ENCODE peak calls at places on chromosomes 7 and 10, in four cellular contexts. One of them, this sample, is unnamed.

GRCh38 chr10:126400641-126401040 is 12.4 kb upstream of the ADAM12 start:
- DNase-seq in WTC11: no peak
- DNase-seq in K562: no peak
- DNase-seq in HepG2: no peak
- DNase-seq in this sample: no peak

GRCh38 chr7:25854608-25855497 is 297.1 kb upstream of the NFE2L3 start:
- DNase-seq in WTC11: peak
- DNase-seq in K562: peak
- DNase-seq in HepG2: peak
- DNase-seq in this sample: peak

GRCh38 chr7:80147543-80148376 is 13.1 kb downstream of the GNAI1 start:
- DNase-seq in WTC11: no peak
- DNase-seq in K562: no peak
- DNase-seq in HepG2: no peak
- DNase-seq in this sample: no peak

GRCh38 chr7:88268858-88269257 is 37.8 kb downstream of the STEAP4 start:
- DNase-seq in WTC11: no peak
- DNase-seq in K562: no peak
- DNase-seq in HepG2: no peak
- DNase-seq in this sample: no peak

GRCh38 chr10:89846786-89847185 is 145.4 kb downstream of the KIF20B start:
- DNase-seq in WTC11: no peak
- DNase-seq in K562: no peak
- DNase-seq in HepG2: no peak
- DNase-seq in this sample: no peak

GRCh38 chr10:35910234-35910633 is 268.1 kb upstream of the FZD8 start:
- DNase-seq in WTC11: no peak
- DNase-seq in K562: no peak
- DNase-seq in HepG2: no peak
- DNase-seq in this sample: no peak

GRCh38 chr10:5951167-5951711 is 26.1 kb downstream of the IL15RA start:
- DNase-seq in WTC11: no peak
- DNase-seq in K562: no peak
- DNase-seq in HepG2: no peak
- DNase-seq in this sample: no peak

GRCh38 chr10:586151-586550 is 103.3 kb downstream of the DIP2C start:
- DNase-seq in WTC11: no peak
- DNase-seq in K562: no peak
- DNase-seq in HepG2: no peak
- DNase-seq in this sample: no peak

GRCh38 chr7:100888529-100888987 is 957 bp downstream of the UFSP1 start:
- DNase-seq in WTC11: no peak
- DNase-seq in K562: peak
- DNase-seq in HepG2: no peak
- DNase-seq in this sample: no peak

GRCh38 chr7:139869886-139870285 is 40.8 kb downstream of the TBXAS1 start:
- DNase-seq in WTC11: no peak
- DNase-seq in K562: no peak
- DNase-seq in HepG2: no peak
- DNase-seq in this sample: no peak

GRCh38 chr10:269440-270074 is 134.3 kb downstream of the ZMYND11 start:
- DNase-seq in WTC11: no peak
- DNase-seq in K562: no peak
- DNase-seq in HepG2: no peak
- DNase-seq in this sample: no peak

GRCh38 chr10:8389630-8390029 is 335.1 kb downstream of the GATA3 start:
- DNase-seq in WTC11: no peak
- DNase-seq in K562: no peak
- DNase-seq in HepG2: no peak
- DNase-seq in this sample: no peak

GRCh38 chr7:47940482-47941001 is 7.7 kb downstream of the PKD1L1 start:
- DNase-seq in WTC11: no peak
- DNase-seq in K562: no peak
- DNase-seq in HepG2: no peak
- DNase-seq in this sample: no peak

GRCh38 chr10:31927597-31928530 is 767 bp downstream of the ARHGAP12 start:
- DNase-seq in WTC11: peak
- DNase-seq in K562: peak
- DNase-seq in HepG2: peak
- DNase-seq in this sample: peak

GRCh38 chr7:90816511-90817142 is 220.5 kb downstream of the CDK14 start:
- DNase-seq in WTC11: no peak
- DNase-seq in K562: no peak
- DNase-seq in HepG2: peak
- DNase-seq in this sample: peak

GRCh38 chr10:94546058-94546595 is 539 bp downstream of the HELLS start:
- DNase-seq in WTC11: no peak
- DNase-seq in K562: peak
- DNase-seq in HepG2: peak
- DNase-seq in this sample: peak

GRCh38 chr7:27453702-27454405 is 208.8 kb downstream of the HIBADH start:
- DNase-seq in WTC11: no peak
- DNase-seq in K562: peak
- DNase-seq in HepG2: peak
- DNase-seq in this sample: no peak

GRCh38 chr7:21867816-21868646 is 77.7 kb downstream of the CDCA7L start:
- DNase-seq in WTC11: no peak
- DNase-seq in K562: no peak
- DNase-seq in HepG2: no peak
- DNase-seq in this sample: no peak

GRCh38 chr7:96120445-96120844 is 201.5 kb downstream of the SLC25A13 start:
- DNase-seq in WTC11: no peak
- DNase-seq in K562: no peak
- DNase-seq in HepG2: no peak
- DNase-seq in this sample: no peak

GRCh38 chr10:98646998-98647917 is 200.5 kb upstream of the HPS1 start:
- DNase-seq in WTC11: peak
- DNase-seq in K562: no peak
- DNase-seq in HepG2: no peak
- DNase-seq in this sample: peak

GRCh38 chr7:107007004-107007891 is 37.3 kb upstream of the PRKAR2B start:
- DNase-seq in WTC11: no peak
- DNase-seq in K562: peak
- DNase-seq in HepG2: no peak
- DNase-seq in this sample: no peak

GRCh38 chr10:34075269-34075926 is 739.7 kb downstream of the PARD3 start:
- DNase-seq in WTC11: no peak
- DNase-seq in K562: no peak
- DNase-seq in HepG2: peak
- DNase-seq in this sample: no peak

GRCh38 chr7:28646371-28647075 is 234.2 kb downstream of the CREB5 start:
- DNase-seq in WTC11: no peak
- DNase-seq in K562: peak
- DNase-seq in HepG2: no peak
- DNase-seq in this sample: no peak

GRCh38 chr7:129298268-129298893 is 73.6 kb downstream of the AHCYL2 start:
- DNase-seq in WTC11: peak
- DNase-seq in K562: peak
- DNase-seq in HepG2: peak
- DNase-seq in this sample: peak

GRCh38 chr7:44581426-44581906 is 565 bp downstream of the TMED4 start:
- DNase-seq in WTC11: no peak
- DNase-seq in K562: peak
- DNase-seq in HepG2: no peak
- DNase-seq in this sample: no peak

GRCh38 chr10:29535012-29535777 is 99.6 kb downstream of the SVIL start:
- DNase-seq in WTC11: peak
- DNase-seq in K562: peak
- DNase-seq in HepG2: peak
- DNase-seq in this sample: peak

GRCh38 chr10:118373786-118374185 is 31.7 kb upstream of the FAM204A start:
- DNase-seq in WTC11: no peak
- DNase-seq in K562: no peak
- DNase-seq in HepG2: peak
- DNase-seq in this sample: no peak

GRCh38 chr10:60172363-60172990 is 217.2 kb downstream of the ANK3 start:
- DNase-seq in WTC11: no peak
- DNase-seq in K562: no peak
- DNase-seq in HepG2: no peak
- DNase-seq in this sample: no peak

GRCh38 chr10:109906346-109906745 is 17.0 kb downstream of the XPNPEP1 start:
- DNase-seq in WTC11: no peak
- DNase-seq in K562: no peak
- DNase-seq in HepG2: no peak
- DNase-seq in this sample: no peak

GRCh38 chr10:14564268-14564744 is 210.4 kb downstream of the FAM107B start:
- DNase-seq in WTC11: no peak
- DNase-seq in K562: no peak
- DNase-seq in HepG2: no peak
- DNase-seq in this sample: no peak

GRCh38 chr7:143305423-143306070 is 10.4 kb upstream of the CLCN1 start:
- DNase-seq in WTC11: peak
- DNase-seq in K562: peak
- DNase-seq in HepG2: peak
- DNase-seq in this sample: peak

DNA sequence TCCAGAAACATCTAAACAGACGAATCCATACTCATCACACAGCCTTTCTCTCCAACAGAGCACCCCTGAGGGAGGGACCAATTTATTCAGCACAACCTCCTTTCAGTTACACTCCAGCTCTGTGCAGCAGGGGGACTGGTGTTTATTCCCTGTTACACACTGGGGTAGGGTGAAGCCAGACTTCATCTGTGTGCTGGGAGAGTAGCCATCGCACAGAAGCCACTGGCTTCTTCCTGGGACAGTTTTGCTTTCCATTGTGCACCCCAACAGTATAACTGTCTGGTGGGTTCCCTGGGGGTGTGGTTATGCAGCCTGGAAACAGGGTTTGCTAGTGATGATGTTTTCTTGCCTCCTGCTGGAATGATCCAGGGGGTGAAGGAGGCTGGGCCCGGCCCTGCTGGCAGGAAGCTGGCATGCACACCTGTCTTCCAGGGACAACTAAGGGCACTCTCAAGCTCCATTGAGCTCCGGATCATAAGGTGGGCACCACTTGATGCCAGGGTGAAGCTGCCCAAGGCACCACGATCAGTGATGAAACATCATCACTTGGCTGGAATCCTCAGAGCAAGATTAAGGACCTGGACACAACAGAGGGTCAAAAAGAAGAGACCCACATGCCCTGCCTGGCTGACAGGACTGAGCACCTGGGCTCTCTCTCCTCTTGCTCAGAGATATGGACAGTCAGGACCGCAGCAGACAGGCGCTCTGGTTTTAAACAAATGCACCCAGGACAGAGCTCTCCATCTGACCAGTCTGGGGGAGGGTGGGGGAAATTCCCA is 293.2 kb downstream of the GRID1 start:
- DNase-seq in WTC11: no peak
- DNase-seq in K562: no peak
- DNase-seq in HepG2: no peak
- DNase-seq in this sample: no peak
- TF ChIP-seq ELF4 in WTC11: no peak
- TF ChIP-seq ELF4 in K562: no peak
- TF ChIP-seq ELF4 in HepG2: no peak
- TF ChIP-seq ELF4 in this sample: no peak

DNA sequence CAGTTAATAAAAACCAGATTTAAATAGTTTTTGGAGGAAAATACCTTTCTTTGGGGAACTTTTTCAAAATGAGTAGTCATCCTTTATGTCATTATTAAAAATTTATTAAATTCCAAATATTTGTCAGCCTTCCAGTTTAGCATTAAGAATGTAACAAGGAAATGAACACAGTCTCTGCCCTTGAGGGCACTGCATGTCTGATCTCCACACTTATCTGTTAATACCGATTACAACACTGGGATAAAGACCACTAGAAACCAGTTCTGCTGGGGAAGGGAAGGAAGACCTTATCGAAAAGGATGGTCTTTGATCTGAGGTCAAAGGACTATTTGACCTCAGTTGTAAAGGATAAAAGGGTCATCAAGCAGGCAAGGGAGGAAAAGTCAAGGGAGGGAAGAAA is 320.0 kb downstream of the DOCK4 start:
- DNase-seq in WTC11: no peak
- DNase-seq in K562: no peak
- DNase-seq in HepG2: no peak
- DNase-seq in this sample: no peak
- TF ChIP-seq ELF4 in WTC11: no peak
- TF ChIP-seq ELF4 in K562: no peak
- TF ChIP-seq ELF4 in HepG2: no peak
- TF ChIP-seq ELF4 in this sample: no peak

GRCh38 chr10:133056651-133057178 is 31.0 kb upstream of the ADGRA1 start:
- DNase-seq in WTC11: no peak
- DNase-seq in K562: no peak
- DNase-seq in HepG2: no peak
- DNase-seq in this sample: no peak
- TF ChIP-seq ELF4 in WTC11: no peak
- TF ChIP-seq ELF4 in K562: no peak
- TF ChIP-seq ELF4 in HepG2: no peak
- TF ChIP-seq ELF4 in this sample: no peak

DNA sequence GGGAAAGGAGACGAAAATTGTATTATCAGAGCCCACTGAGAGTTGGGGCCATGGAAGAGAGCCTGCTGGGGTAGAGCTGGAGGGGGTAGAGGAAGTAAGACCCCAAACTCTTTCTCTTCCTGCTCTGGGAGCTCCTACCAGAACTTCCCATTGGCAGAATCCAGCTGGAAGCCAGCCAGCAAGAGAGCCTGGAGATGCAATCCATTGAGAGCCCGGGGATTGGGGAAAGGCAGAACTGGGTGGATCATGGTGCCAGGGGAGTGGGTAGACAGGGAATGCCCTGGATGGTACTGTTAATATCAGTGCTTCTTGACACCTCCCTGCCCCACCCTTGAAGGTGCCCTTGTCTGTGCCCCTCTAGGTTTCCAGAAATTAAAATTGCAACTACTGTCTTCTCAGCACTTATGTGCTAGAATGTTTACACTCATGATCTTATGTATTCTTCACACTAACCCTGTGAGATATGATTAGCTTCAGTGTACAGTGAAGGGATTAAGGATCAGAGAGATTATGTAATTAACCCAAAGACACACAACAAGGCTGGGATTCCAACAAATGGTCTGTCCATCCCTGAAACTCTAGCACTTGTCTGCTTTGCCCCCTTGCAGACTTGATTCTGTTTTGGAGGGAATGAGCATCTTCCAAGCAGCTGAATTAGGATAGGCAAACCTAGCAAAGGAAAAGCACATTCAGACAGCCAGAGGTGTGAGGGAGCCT is 154.1 kb downstream of the C10orf105 start:
- DNase-seq in WTC11: no peak
- DNase-seq in K562: no peak
- DNase-seq in HepG2: no peak
- DNase-seq in this sample: no peak
- TF ChIP-seq ELF4 in WTC11: no peak
- TF ChIP-seq ELF4 in K562: no peak
- TF ChIP-seq ELF4 in HepG2: no peak
- TF ChIP-seq ELF4 in this sample: no peak

GRCh38 chr10:58318346-58318745 is 16.5 kb upstream of the UBE2D1 start:
- DNase-seq in WTC11: no peak
- DNase-seq in K562: no peak
- DNase-seq in HepG2: no peak
- DNase-seq in this sample: no peak
- TF ChIP-seq ELF4 in WTC11: no peak
- TF ChIP-seq ELF4 in K562: no peak
- TF ChIP-seq ELF4 in HepG2: no peak
- TF ChIP-seq ELF4 in this sample: no peak

This sample was measured in HEK293T.